ENCODE peak calls at places on chromosomes 2 and 18, in four cellular contexts. Y is AG08395, E is neuronal stem cell, V is T follicular helper cell. O is an unnamed sample.

GRCh38 chr2:238580486-238580885 is 153.8 kb downstream of the ASB1 start:
- DNase-seq in E (no peak), V (no peak), Y (no peak), O (no peak)

GRCh38 chr2:105857076-105857740 is 112.5 kb downstream of the NCK2 start:
- DNase-seq in Y (no peak), V (no peak), E (no peak), O (no peak)

GRCh38 chr2:128234613-128235012 is 84.1 kb downstream of the HS6ST1 start:
- DNase-seq in V (no peak), E (no peak), Y (no peak), O (no peak)

GRCh38 chr2:232857158-232857563 is 12.9 kb upstream of the SNORC start:
- DNase-seq in Y (no peak), V (no peak), E (no peak), O (no peak)

GRCh38 chr2:26318950-26319349 is 27.0 kb upstream of the SELENOI start:
- DNase-seq in V (no peak), Y (no peak), E (no peak), O (no peak)

GRCh38 chr2:43184339-43184895 is 42.0 kb downstream of the ZFP36L2 start:
- DNase-seq in E (no peak), Y (peak), V (no peak), O (peak)

GRCh38 chr18:79361766-79362522 is 33.8 kb upstream of the NFATC1 start:
- DNase-seq in E (no peak), V (no peak), Y (no peak), O (no peak)

GRCh38 chr2:36594849-36595248 is 3.1 kb downstream of the FEZ2 start:
- DNase-seq in V (no peak), E (no peak), Y (no peak), O (no peak)

GRCh38 chr2:240556553-240557100 is 1.2 kb downstream of the ANKMY1 start:
- DNase-seq in V (peak), E (no peak), Y (peak), O (peak)

GRCh38 chr2:152453129-152453642 is 118.2 kb downstream of the FMNL2 start:
- DNase-seq in E (peak), Y (no peak), V (no peak), O (no peak)

O was measured in hepatic stellate cell.